ENCODE peak calls at places on chromosomes 3 and 15, in seven cellular contexts. One of them, this sample, is unnamed.

GRCh38 chr15:94524565-94524964 is 293.2 kb downstream of the MCTP2 start:
- DNase-seq in IMR-90: no peak
- DNase-seq in MM.1S: no peak
- DNase-seq in B cell: no peak
- DNase-seq in right atrium auricular region: no peak
- DNase-seq in transverse colon: peak
- DNase-seq in HL-60: no peak
- DNase-seq in this sample: no peak

GRCh38 chr3:30162579-30162978 is 443.8 kb upstream of the TGFBR2 start:
- DNase-seq in transverse colon: no peak
- DNase-seq in HL-60: no peak
- DNase-seq in B cell: no peak
- DNase-seq in MM.1S: no peak
- DNase-seq in IMR-90: peak
- DNase-seq in right atrium auricular region: no peak
- DNase-seq in this sample: no peak

GRCh38 chr3:8996681-8997121 is 33.4 kb upstream of the RAD18 start:
- DNase-seq in IMR-90: peak
- DNase-seq in HL-60: no peak
- DNase-seq in right atrium auricular region: peak
- DNase-seq in MM.1S: no peak
- DNase-seq in transverse colon: no peak
- DNase-seq in B cell: no peak
- DNase-seq in this sample: no peak

GRCh38 chr3:74268753-74269152 is 345.7 kb downstream of the CNTN3 start:
- DNase-seq in IMR-90: peak
- DNase-seq in transverse colon: no peak
- DNase-seq in MM.1S: no peak
- DNase-seq in HL-60: no peak
- DNase-seq in right atrium auricular region: no peak
- DNase-seq in B cell: no peak
- DNase-seq in this sample: no peak

GRCh38 chr15:45064386-45064785 is 41.4 kb downstream of the SORD start:
- DNase-seq in IMR-90: peak
- DNase-seq in right atrium auricular region: no peak
- DNase-seq in MM.1S: peak
- DNase-seq in transverse colon: no peak
- DNase-seq in B cell: no peak
- DNase-seq in HL-60: no peak
- DNase-seq in this sample: no peak

GRCh38 chr15:40110866-40111550 is 2.3 kb upstream of the BMF start:
- DNase-seq in IMR-90: no peak
- DNase-seq in right atrium auricular region: no peak
- DNase-seq in HL-60: no peak
- DNase-seq in MM.1S: no peak
- DNase-seq in B cell: no peak
- DNase-seq in transverse colon: no peak
- DNase-seq in this sample: no peak

GRCh38 chr3:161266731-161267150 is 45.6 kb downstream of the NMD3 start:
- DNase-seq in B cell: no peak
- DNase-seq in transverse colon: no peak
- DNase-seq in IMR-90: peak
- DNase-seq in MM.1S: no peak
- DNase-seq in right atrium auricular region: no peak
- DNase-seq in HL-60: no peak
- DNase-seq in this sample: no peak

GRCh38 chr3:160061525-160061924 is 72.9 kb downstream of the IL12A start:
- DNase-seq in IMR-90: no peak
- DNase-seq in transverse colon: no peak
- DNase-seq in MM.1S: no peak
- DNase-seq in B cell: no peak
- DNase-seq in HL-60: no peak
- DNase-seq in right atrium auricular region: no peak
- DNase-seq in this sample: no peak

GRCh38 chr3:11335056-11335608 is 62.9 kb downstream of the ATG7 start:
- DNase-seq in right atrium auricular region: no peak
- DNase-seq in HL-60: no peak
- DNase-seq in IMR-90: peak
- DNase-seq in MM.1S: peak
- DNase-seq in transverse colon: no peak
- DNase-seq in B cell: peak
- DNase-seq in this sample: no peak

GRCh38 chr3:126146034-126146433 is 34.4 kb downstream of the ALDH1L1 start:
- DNase-seq in right atrium auricular region: no peak
- DNase-seq in IMR-90: no peak
- DNase-seq in HL-60: no peak
- DNase-seq in B cell: no peak
- DNase-seq in transverse colon: no peak
- DNase-seq in MM.1S: no peak
- DNase-seq in this sample: peak

GRCh38 chr15:48560321-48561051 is 85.0 kb downstream of the FBN1 start:
- DNase-seq in HL-60: no peak
- DNase-seq in transverse colon: no peak
- DNase-seq in B cell: no peak
- DNase-seq in right atrium auricular region: no peak
- DNase-seq in MM.1S: no peak
- DNase-seq in IMR-90: no peak
- DNase-seq in this sample: no peak

GRCh38 chr3:45210308-45211038 is 15.6 kb downstream of the TMEM158 start:
- DNase-seq in transverse colon: peak
- DNase-seq in IMR-90: peak
- DNase-seq in B cell: peak
- DNase-seq in right atrium auricular region: peak
- DNase-seq in HL-60: peak
- DNase-seq in MM.1S: peak
- DNase-seq in this sample: peak

GRCh38 chr3:155270485-155271342 is 22.8 kb downstream of the STRIT1 start:
- DNase-seq in HL-60: no peak
- DNase-seq in IMR-90: no peak
- DNase-seq in right atrium auricular region: no peak
- DNase-seq in transverse colon: no peak
- DNase-seq in B cell: no peak
- DNase-seq in MM.1S: peak
- DNase-seq in this sample: no peak

GRCh38 chr3:142150271-142150670 is 927 bp upstream of the TFDP2 start:
- DNase-seq in IMR-90: no peak
- DNase-seq in HL-60: no peak
- DNase-seq in right atrium auricular region: no peak
- DNase-seq in B cell: no peak
- DNase-seq in transverse colon: no peak
- DNase-seq in MM.1S: no peak
- DNase-seq in this sample: no peak

GRCh38 chr3:142154186-142154585 is 4.8 kb upstream of the TFDP2 start:
- DNase-seq in HL-60: no peak
- DNase-seq in B cell: no peak
- DNase-seq in right atrium auricular region: no peak
- DNase-seq in IMR-90: no peak
- DNase-seq in transverse colon: no peak
- DNase-seq in MM.1S: no peak
- DNase-seq in this sample: no peak

GRCh38 chr3:142151828-142152227 is 2.5 kb upstream of the TFDP2 start:
- DNase-seq in MM.1S: no peak
- DNase-seq in B cell: no peak
- DNase-seq in IMR-90: no peak
- DNase-seq in HL-60: no peak
- DNase-seq in transverse colon: no peak
- DNase-seq in right atrium auricular region: no peak
- DNase-seq in this sample: no peak

GRCh38 chr3:142151240-142151639 is 1.9 kb upstream of the TFDP2 start:
- DNase-seq in HL-60: no peak
- DNase-seq in right atrium auricular region: no peak
- DNase-seq in B cell: no peak
- DNase-seq in transverse colon: no peak
- DNase-seq in MM.1S: no peak
- DNase-seq in IMR-90: no peak
- DNase-seq in this sample: no peak

DNA sequence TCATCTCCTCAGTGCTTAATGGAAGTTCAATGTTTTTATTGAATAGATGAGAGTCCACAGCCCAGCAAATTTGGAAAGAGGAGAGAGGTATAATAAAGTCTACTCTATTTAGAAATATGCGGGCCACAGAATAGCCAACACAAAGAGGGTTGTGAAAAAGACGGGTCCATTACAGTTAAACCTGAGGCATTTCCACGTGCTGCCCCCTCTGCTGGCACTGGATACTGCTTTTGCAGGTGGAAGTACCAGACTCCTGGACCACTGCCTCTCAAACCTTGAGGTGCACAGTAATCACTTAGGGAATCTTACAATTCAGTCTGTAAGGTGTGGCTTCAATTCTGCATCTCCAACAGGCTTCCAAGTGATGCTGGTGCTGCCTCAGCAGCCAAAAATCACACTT is 3.0 kb upstream of the TFDP2 start:
- DNase-seq in IMR-90: no peak
- DNase-seq in MM.1S: no peak
- DNase-seq in transverse colon: no peak
- DNase-seq in right atrium auricular region: no peak
- DNase-seq in B cell: no peak
- DNase-seq in HL-60: no peak
- DNase-seq in this sample: no peak
- TF ChIP-seq CTCF in IMR-90: no peak
- TF ChIP-seq CTCF in MM.1S: no peak
- TF ChIP-seq CTCF in transverse colon: no peak
- TF ChIP-seq CTCF in right atrium auricular region: no peak
- TF ChIP-seq CTCF in B cell: no peak
- TF ChIP-seq CTCF in HL-60: no peak
- TF ChIP-seq CTCF in this sample: no peak

DNA sequence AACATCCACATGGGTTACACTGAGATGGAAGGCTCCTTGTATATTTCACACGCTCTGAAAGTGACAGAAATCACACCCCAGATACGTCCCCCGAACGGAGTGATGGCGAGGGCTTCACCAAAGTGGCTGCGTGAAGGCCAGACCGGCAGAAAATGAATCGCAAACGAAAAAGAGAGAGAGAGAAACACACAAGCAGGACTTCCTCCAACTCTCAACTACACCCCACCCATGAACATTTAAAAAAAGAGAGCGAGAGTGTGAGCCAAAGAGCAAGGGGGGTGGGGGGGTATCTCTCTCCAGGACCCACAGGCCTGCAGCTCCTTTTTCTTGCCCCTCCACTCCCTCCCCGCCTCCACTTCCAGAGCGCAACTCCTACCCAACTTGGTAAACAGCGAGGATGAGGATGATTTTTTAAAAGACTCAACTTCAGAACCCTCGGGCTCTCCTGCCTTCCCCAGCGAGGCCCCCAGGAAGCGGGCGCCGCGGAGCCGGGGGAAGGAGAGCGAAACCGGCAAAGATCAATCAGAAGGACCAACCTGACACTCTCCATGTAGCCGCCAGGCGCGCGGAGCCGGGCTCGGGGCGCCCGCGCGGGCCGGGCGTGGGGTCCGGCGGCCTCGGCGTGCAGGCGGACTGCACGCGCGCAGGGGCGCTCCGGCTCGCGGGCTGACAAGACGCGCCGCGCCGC is 519.1 kb downstream of the FOXP1 start:
- DNase-seq in right atrium auricular region: no peak
- DNase-seq in transverse colon: peak
- DNase-seq in HL-60: no peak
- DNase-seq in IMR-90: peak
- DNase-seq in B cell: peak
- DNase-seq in MM.1S: peak
- DNase-seq in this sample: peak
- TF ChIP-seq CTCF in right atrium auricular region: no peak
- TF ChIP-seq CTCF in transverse colon: no peak
- TF ChIP-seq CTCF in HL-60: no peak
- TF ChIP-seq CTCF in IMR-90: no peak
- TF ChIP-seq CTCF in B cell: no peak
- TF ChIP-seq CTCF in MM.1S: no peak
- TF ChIP-seq CTCF in this sample: no peak

GRCh38 chr3:36843065-36844051 is 79.0 kb upstream of the DCLK3 start:
- DNase-seq in transverse colon: no peak
- DNase-seq in B cell: no peak
- DNase-seq in MM.1S: peak
- DNase-seq in HL-60: no peak
- DNase-seq in IMR-90: peak
- DNase-seq in right atrium auricular region: no peak
- DNase-seq in this sample: no peak
- TF ChIP-seq CTCF in transverse colon: no peak
- TF ChIP-seq CTCF in B cell: peak
- TF ChIP-seq CTCF in MM.1S: peak
- TF ChIP-seq CTCF in HL-60: peak
- TF ChIP-seq CTCF in IMR-90: peak
- TF ChIP-seq CTCF in right atrium auricular region: peak
- TF ChIP-seq CTCF in this sample: no peak

DNA sequence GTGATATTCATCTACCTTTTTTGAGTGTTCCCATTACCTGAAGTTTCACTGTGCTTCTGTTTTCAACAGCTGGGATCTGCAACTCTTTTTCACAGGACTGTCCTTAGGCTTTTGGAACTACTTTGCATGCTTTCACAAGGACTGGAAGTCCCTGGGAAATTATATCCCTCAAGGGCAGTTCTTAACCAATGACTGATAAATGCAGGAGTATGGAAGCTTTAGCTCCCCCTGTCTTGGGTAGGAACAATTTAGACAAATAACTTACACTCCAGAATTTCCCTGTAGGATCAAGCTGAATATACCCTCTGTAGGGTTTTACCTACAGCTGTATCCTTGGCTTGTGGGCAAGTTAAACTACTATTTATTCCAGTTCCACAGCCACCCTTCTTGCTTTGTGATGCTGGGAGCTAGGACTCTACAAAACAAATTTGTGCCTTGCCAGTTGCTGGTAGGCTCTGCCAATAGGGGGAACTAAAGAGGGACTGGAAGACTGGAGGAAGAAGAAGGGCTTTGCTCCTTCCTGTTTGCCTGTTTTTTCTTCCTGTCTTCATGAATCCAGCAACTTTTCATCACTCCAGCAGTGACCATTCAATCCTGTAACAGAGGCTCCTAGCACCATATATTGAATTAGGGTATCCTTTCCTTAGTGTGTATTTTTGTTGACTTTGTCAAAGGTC is 6.8 kb upstream of the ZNF280D start:
- DNase-seq in MM.1S: no peak
- DNase-seq in B cell: no peak
- DNase-seq in HL-60: no peak
- DNase-seq in transverse colon: no peak
- DNase-seq in IMR-90: no peak
- DNase-seq in right atrium auricular region: no peak
- DNase-seq in this sample: no peak
- TF ChIP-seq CTCF in MM.1S: peak
- TF ChIP-seq CTCF in B cell: peak
- TF ChIP-seq CTCF in HL-60: peak
- TF ChIP-seq CTCF in transverse colon: no peak
- TF ChIP-seq CTCF in IMR-90: no peak
- TF ChIP-seq CTCF in right atrium auricular region: no peak
- TF ChIP-seq CTCF in this sample: no peak